ENCODE peak calls at places on chromosomes 12 and 14, in five cellular contexts. N, V, Z, A and K are unnamed samples.

GRCh38 chr14:60736494-60736893 is 1.9 kb downstream of the MNAT1 start:
- DNase-seq in A (no peak), Z (no peak), V (peak), N (no peak), K (no peak)

GRCh38 chr14:89429206-89430091 is 12.4 kb upstream of the FOXN3 start:
- DNase-seq in Z (peak), N (no peak), A (peak), V (peak), K (no peak)

GRCh38 chr12:57454566-57455373 is at the start of gene INHBE:
- DNase-seq in V (no peak), N (peak), Z (no peak), A (no peak), K (no peak)

GRCh38 chr12:124169577-124169976 is 125.3 kb upstream of the RFLNA start:
- DNase-seq in Z (no peak), N (no peak), A (no peak), V (no peak), K (no peak)

GRCh38 chr12:78540621-78541336 is 323.8 kb upstream of the SYT1 start:
- DNase-seq in V (no peak), N (no peak), A (no peak), Z (no peak), K (no peak)

GRCh38 chr12:120869376-120869775 is 34.8 kb downstream of the SPPL3 start:
- DNase-seq in V (no peak), A (no peak), Z (no peak), N (no peak), K (no peak)

GRCh38 chr14:99516156-99517045 is 35.2 kb downstream of the CCNK start:
- DNase-seq in Z (no peak), N (no peak), V (no peak), A (no peak), K (no peak)

GRCh38 chr12:89306827-89307498 is 45.3 kb downstream of the DUSP6 start:
- DNase-seq in Z (no peak), A (no peak), N (no peak), V (peak), K (no peak)

GRCh38 chr12:68376901-68377300 is 44.7 kb upstream of the MDM1 start:
- DNase-seq in V (no peak), A (no peak), N (no peak), Z (no peak), K (no peak)

GRCh38 chr14:92897922-92898599 is 24.9 kb upstream of the CHGA start:
- DNase-seq in V (peak), N (no peak), A (peak), Z (no peak), K (no peak)

GRCh38 chr14:90518941-90519256 is 122.1 kb downstream of the CALM1 start:
- DNase-seq in N (peak), V (peak), Z (peak), A (peak), K (no peak)

GRCh38 chr12:110694330-110694891 is 5.5 kb upstream of the HVCN1 start:
- DNase-seq in Z (no peak), N (no peak), A (no peak), V (no peak), K (no peak)
- TF ChIP-seq CTCF in Z (no peak), N (no peak), A (no peak), V (no peak), K (no peak)

GRCh38 chr12:51872689-51872981 is 15.3 kb upstream of the ANKRD33 start:
- DNase-seq in V (no peak), A (no peak), Z (no peak), N (no peak), K (no peak)

GRCh38 chr12:51869490-51869865 is 18.4 kb upstream of the ANKRD33 start:
- DNase-seq in Z (peak), A (no peak), V (no peak), N (no peak), K (no peak)

GRCh38 chr12:51871918-51872688 is 15.8 kb upstream of the ANKRD33 start:
- DNase-seq in A (no peak), V (no peak), N (no peak), Z (no peak), K (no peak)

GRCh38 chr12:51869931-51870330 is 18.0 kb upstream of the ANKRD33 start:
- DNase-seq in Z (no peak), A (no peak), V (no peak), N (no peak), K (no peak)

GRCh38 chr12:51871126-51871525 is 16.8 kb upstream of the ANKRD33 start:
- DNase-seq in A (no peak), N (no peak), Z (no peak), V (no peak), K (no peak)
- TF ChIP-seq CTCF in A (no peak), N (no peak), Z (no peak), V (no peak), K (no peak)

DNA sequence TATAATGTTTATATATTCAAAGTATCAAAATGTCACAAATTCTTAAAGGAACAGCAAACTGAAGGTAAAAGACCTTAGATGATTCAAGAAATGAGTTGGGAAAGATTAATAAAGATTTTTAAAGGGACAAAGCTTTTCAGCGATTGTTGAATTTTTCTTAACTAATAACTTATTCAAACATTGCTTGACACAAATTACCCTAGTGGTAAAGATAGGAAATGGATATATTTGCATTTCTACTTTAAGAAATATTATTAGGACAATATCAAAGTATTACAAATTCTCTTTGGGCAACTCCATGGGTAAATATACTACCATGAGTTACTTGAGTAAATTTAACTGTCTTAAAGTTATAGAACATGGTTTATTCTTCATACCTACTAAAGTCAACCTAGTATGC is 266.0 kb upstream of the GARIN2 start:
- DNase-seq in A (no peak), N (no peak), Z (no peak), V (no peak), K (no peak)
- TF ChIP-seq CTCF in A (no peak), N (no peak), Z (no peak), V (no peak), K (no peak)

GRCh38 chr14:106843376-106843775 is 1317.0 kb downstream of the TMEM121 start:
- DNase-seq in A (peak), V (no peak), N (no peak), Z (no peak), K (no peak)

GRCh38 chr14:106844608-106845285 is 1318.4 kb downstream of the TMEM121 start:
- DNase-seq in N (peak), Z (peak), V (no peak), A (peak), K (no peak)

GRCh38 chr14:106843951-106844483 is 1317.6 kb downstream of the TMEM121 start:
- DNase-seq in N (peak), Z (no peak), V (no peak), A (peak), K (no peak)

GRCh38 chr14:106841701-106842100 is 1315.3 kb downstream of the TMEM121 start:
- DNase-seq in Z (no peak), N (no peak), V (peak), A (no peak), K (no peak)

GRCh38 chr14:106842687-106843086 is 1316.3 kb downstream of the TMEM121 start:
- DNase-seq in A (no peak), Z (no peak), N (peak), V (no peak), K (no peak)
- TF ChIP-seq CTCF in A (peak), Z (peak), N (peak), V (no peak), K (peak)

DNA sequence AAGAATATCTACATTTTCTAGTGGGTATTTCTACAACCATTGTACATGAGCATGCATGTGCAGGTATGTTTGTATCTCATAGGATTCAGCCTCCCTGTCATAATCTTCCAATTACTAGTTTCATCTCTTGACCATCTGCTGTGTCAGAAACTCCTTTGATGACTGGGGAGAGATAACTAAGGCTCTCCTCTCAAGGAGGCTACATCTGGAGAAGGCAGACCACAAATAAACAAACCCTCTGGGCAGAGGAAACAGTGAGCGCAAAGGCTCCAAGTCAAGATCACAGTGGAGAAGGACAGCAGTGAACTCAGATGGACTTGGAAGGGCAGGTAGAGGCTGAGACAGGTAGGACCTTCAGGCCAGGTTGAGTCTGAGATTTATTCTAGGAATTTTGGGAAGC is 166.4 kb downstream of the PELI2 start:
- DNase-seq in A (no peak), Z (no peak), N (no peak), V (no peak), K (no peak)
- TF ChIP-seq CTCF in A (no peak), Z (no peak), N (no peak), V (no peak), K (no peak)

GRCh38 chr12:85350356-85350755 is 70.3 kb downstream of the ALX1 start:
- DNase-seq in V (no peak), N (no peak), Z (no peak), A (no peak), K (no peak)
- TF ChIP-seq CTCF in V (no peak), N (no peak), Z (no peak), A (no peak), K (no peak)

DNA sequence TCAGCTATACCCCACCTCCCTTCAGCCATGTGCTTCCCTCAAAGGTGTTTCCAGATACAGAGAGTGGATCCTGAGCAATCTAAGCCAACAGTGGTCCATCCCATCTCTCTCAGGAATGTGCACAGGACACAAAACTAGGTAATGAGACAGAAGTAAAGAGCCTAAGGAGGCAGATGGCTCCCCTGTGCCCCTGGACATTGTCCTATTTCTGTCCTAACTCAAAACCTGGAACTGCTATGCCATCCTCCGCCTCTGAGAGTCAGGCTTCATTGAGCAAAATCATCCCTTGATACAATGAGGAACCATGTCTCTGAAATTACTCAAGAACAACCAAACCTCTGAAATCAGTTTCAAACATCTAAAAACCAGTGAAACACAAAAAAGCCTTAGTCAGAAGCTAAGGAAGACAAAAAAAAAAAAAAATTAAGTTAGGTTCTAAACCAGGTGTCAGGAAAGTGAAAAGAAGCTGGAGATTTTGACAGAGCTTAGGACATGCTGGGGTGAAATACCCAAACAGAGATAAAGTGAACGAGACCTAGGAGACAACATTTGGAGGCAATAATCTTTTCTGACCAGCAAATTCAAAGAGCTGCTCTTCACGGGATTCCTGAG is 200.3 kb upstream of the PLEKHG7 start:
- DNase-seq in Z (peak), V (peak), A (peak), N (no peak), K (peak)
- TF ChIP-seq CTCF in Z (peak), V (peak), A (peak), N (no peak), K (peak)

GRCh38 chr12:79555006-79555925 is 135.5 kb downstream of the PAWR start:
- DNase-seq in N (peak), A (peak), Z (peak), V (peak), K (no peak)

GRCh38 chr12:79559591-79559990 is 131.2 kb downstream of the PAWR start:
- DNase-seq in A (no peak), V (no peak), Z (no peak), N (no peak), K (no peak)

GRCh38 chr12:79560165-79560889 is 130.4 kb downstream of the PAWR start:
- DNase-seq in Z (no peak), V (no peak), N (peak), A (no peak), K (no peak)

GRCh38 chr12:79558924-79559469 is 131.8 kb downstream of the PAWR start:
- DNase-seq in N (no peak), Z (no peak), V (no peak), A (no peak), K (no peak)

GRCh38 chr12:79557690-79558315 is 133.0 kb downstream of the PAWR start:
- DNase-seq in A (no peak), N (no peak), Z (no peak), V (no peak), K (no peak)
- TF ChIP-seq CTCF in A (no peak), N (no peak), Z (no peak), V (no peak), K (no peak)

DNA sequence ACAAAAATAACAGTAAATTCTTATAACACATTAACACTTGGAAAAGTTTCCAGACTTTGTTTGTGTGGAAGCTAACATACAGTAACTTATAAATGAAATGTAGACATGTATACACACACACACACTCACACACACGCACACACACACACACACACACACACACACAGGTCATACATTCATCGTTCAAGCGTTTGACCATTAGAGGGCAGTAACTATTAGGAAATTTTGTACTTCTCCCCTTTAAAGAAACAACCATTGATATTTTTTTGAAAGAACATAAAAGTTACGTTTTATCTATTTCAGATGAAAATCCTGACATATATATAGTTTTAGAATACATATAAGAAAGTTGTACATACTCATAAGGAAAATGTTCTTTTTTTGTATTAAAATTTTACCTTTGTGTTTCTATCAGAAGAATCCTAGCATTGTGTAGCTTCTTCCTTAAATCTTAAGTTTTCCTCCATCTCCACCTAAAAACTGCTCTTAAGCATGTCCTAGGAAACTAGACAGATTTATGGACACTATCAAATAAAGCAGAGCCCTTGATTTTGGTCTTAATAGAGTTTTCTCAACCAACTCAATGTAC is 29.0 kb downstream of the PTPRQ start:
- DNase-seq in V (peak), N (peak), Z (peak), A (peak), K (peak)
- TF ChIP-seq CTCF in V (peak), N (peak), Z (peak), A (peak), K (peak)